ENCODE peak calls at places on chromosomes 13 and 19, in nine cellular contexts. W is HT1080; Z is stimulated activated CD4-positive, alpha-beta T cell treated with anti-CD3 and anti-CD28 coated beads, Interleukin-15, amount 100 ng/mL, for 48 hours; K is brain microvascular endothelial cell; T is substantia nigra; S is posterior cingulate gyrus; U is Daoy; C is BE2C; N is body of pancreas. P is an unnamed sample.
A peak's percentile ranks its signal among the peaks of the same experiment; 100 is the strongest.

GRCh38 chr19:4369109-4369887 is 25.9 kb downstream of the MPND start:
- DNase-seq in Z (peak; percentile 54), T (no peak), C (no peak), U (peak; percentile 65), K (no peak), S (no peak), W (no peak), N (no peak), P (peak; percentile 86)

GRCh38 chr13:50712469-50712868 is 131.0 kb downstream of the DLEU7 start:
- DNase-seq in S (no peak), K (no peak), T (no peak), U (no peak), Z (no peak), N (no peak), W (no peak), C (no peak), P (no peak)

GRCh38 chr13:101144808-101145419 is 271.4 kb downstream of the NALCN start:
- DNase-seq in U (peak; percentile 38), N (no peak), K (peak; percentile 22), Z (no peak), S (no peak), C (no peak), T (no peak), W (peak; percentile 41), P (no peak)

GRCh38 chr13:32989331-32989730 is 26.9 kb upstream of the KL start:
- DNase-seq in Z (no peak), W (no peak), N (no peak), T (no peak), U (no peak), C (no peak), S (no peak), K (no peak), P (no peak)

GRCh38 chr13:97797553-97797952 is 155.9 kb upstream of the IPO5 start:
- DNase-seq in T (no peak), U (no peak), K (no peak), N (no peak), W (no peak), Z (no peak), C (no peak), S (no peak), P (no peak)

GRCh38 chr13:70339738-70340137 is 231.5 kb upstream of the KLHL1 start:
- DNase-seq in N (peak; percentile 54), C (peak; percentile 40), U (no peak), T (no peak), K (peak; percentile 6), Z (no peak), W (peak; percentile 44), S (no peak), P (peak; percentile 20)

GRCh38 chr13:27339299-27339698 is 68.7 kb downstream of the RASL11A start:
- DNase-seq in Z (peak; percentile 26), K (peak; percentile 28), C (peak; percentile 60), W (peak; percentile 70), T (no peak), S (no peak), N (peak; percentile 34), U (peak; percentile 56), P (peak; percentile 38)

GRCh38 chr13:101155920-101156319 is 260.4 kb downstream of the NALCN start:
- DNase-seq in S (no peak), K (no peak), T (no peak), C (no peak), U (no peak), W (no peak), Z (no peak), N (no peak), P (no peak)

GRCh38 chr13:26961890-26962615 is 201.5 kb upstream of the GPR12 start:
- DNase-seq in S (no peak), W (no peak), C (no peak), T (no peak), Z (no peak), K (no peak), N (peak; percentile 92), U (no peak), P (peak; percentile 90)

GRCh38 chr19:30450945-30451344 is 78.8 kb downstream of the ZNF536 start:
- DNase-seq in T (peak; percentile 21), C (no peak), S (no peak), W (no peak), Z (no peak), K (no peak), U (peak; percentile 65), N (no peak), P (no peak)

GRCh38 chr19:14198384-14199376 is 7.3 kb downstream of the ADGRL1 start:
- DNase-seq in T (no peak), Z (no peak), S (no peak), N (no peak), W (no peak), C (peak; percentile 34), U (peak; percentile 29), K (no peak), P (no peak)

GRCh38 chr19:3671680-3672574 is 28.3 kb downstream of the PIP5K1C start:
- DNase-seq in S (no peak), Z (peak; percentile 33), T (no peak), U (no peak), K (no peak), N (no peak), C (no peak), W (no peak), P (no peak)

GRCh38 chr19:19034204-19034624 is 811 bp downstream of the ARMC6 start:
- DNase-seq in K (peak; percentile 62), U (peak; percentile 91), C (peak; percentile 78), N (peak; percentile 53), T (no peak), S (peak; percentile 70), W (peak; percentile 87), Z (peak; percentile 71), P (peak; percentile 84)

GRCh38 chr13:45807520-45808099 is 43.9 kb downstream of the SIAH3 start:
- DNase-seq in W (peak; percentile 63), K (peak; percentile 44), Z (no peak), C (peak; percentile 52), T (peak; percentile 13), U (peak; percentile 51), N (peak; percentile 47), S (no peak), P (no peak)

GRCh38 chr13:65456150-65456912 is 1773.8 kb downstream of the PCDH9 start:
- DNase-seq in C (no peak), T (no peak), K (peak; percentile 6), N (no peak), W (peak; percentile 31), Z (no peak), U (no peak), S (no peak), P (no peak)

GRCh38 chr19:695350-695949 is at the start of gene PRSS57:
- DNase-seq in W (no peak), U (no peak), C (no peak), K (no peak), Z (no peak), S (no peak), N (no peak), T (no peak), P (no peak)

GRCh38 chr19:1566392-1567115 is 1.6 kb downstream of the MEX3D start:
- DNase-seq in K (peak; percentile 76), S (peak; percentile 84), Z (no peak), U (peak; percentile 90), T (peak; percentile 87), W (no peak), C (peak; percentile 86), N (peak; percentile 61), P (peak; percentile 62)

GRCh38 chr13:113776231-113777125 is 17.5 kb downstream of the TMEM255B start:
- DNase-seq in S (no peak), T (no peak), K (no peak), Z (no peak), N (no peak), W (no peak), C (no peak), U (no peak), P (no peak)

GRCh38 chr13:93670858-93671257 is 444.3 kb downstream of the GPC6 start:
- DNase-seq in Z (no peak), S (no peak), K (no peak), C (no peak), U (no peak), T (no peak), N (no peak), W (no peak), P (no peak)

GRCh38 chr19:11098861-11099260 is 9.6 kb downstream of the LDLR start:
- DNase-seq in U (no peak), K (no peak), S (no peak), Z (no peak), N (no peak), C (no peak), T (no peak), W (no peak), P (no peak)

GRCh38 chr13:26186995-26187394 is 35.1 kb downstream of the RNF6 start:
- DNase-seq in W (no peak), T (no peak), Z (no peak), N (peak; percentile 24), S (no peak), C (no peak), K (no peak), U (no peak), P (no peak)

GRCh38 chr13:94703721-94704314 is 8.5 kb downstream of the SOX21 start:
- DNase-seq in K (no peak), C (no peak), T (no peak), S (no peak), N (no peak), W (no peak), Z (no peak), U (no peak), P (no peak)

GRCh38 chr19:39426170-39426569 is 9.6 kb downstream of the RPS16 start:
- DNase-seq in Z (no peak), W (no peak), S (no peak), N (no peak), K (no peak), T (no peak), C (no peak), U (no peak), P (no peak)

GRCh38 chr13:19838726-19839342 is 24.6 kb downstream of the ZMYM5 start:
- DNase-seq in T (no peak), Z (no peak), S (no peak), N (no peak), U (no peak), K (peak; percentile 59), W (no peak), C (no peak), P (no peak)

GRCh38 chr13:26914624-26915023 is 154.0 kb upstream of the GPR12 start:
- DNase-seq in N (no peak), U (peak; percentile 40), T (no peak), Z (no peak), W (peak; percentile 72), S (no peak), K (no peak), C (no peak), P (no peak)

GRCh38 chr13:95644611-95645052 is at the start of gene DZIP1:
- DNase-seq in S (peak; percentile 86), N (peak; percentile 79), U (peak; percentile 89), T (peak; percentile 64), K (peak; percentile 81), C (peak; percentile 96), Z (peak; percentile 17), W (peak; percentile 88), P (peak; percentile 54)

GRCh38 chr13:40432018-40432978 is 234.1 kb downstream of the FOXO1 start:
- DNase-seq in K (no peak), U (no peak), N (no peak), Z (no peak), W (no peak), C (no peak), T (no peak), S (no peak), P (no peak)

GRCh38 chr13:73704587-73704986 is 429.6 kb downstream of the KLF12 start:
- DNase-seq in T (no peak), S (no peak), C (no peak), K (no peak), W (no peak), U (no peak), Z (no peak), N (no peak), P (no peak)